ENCODE peak calls at places on chromosomes 13 and 19, in eight cellular contexts. One of them, this sample, is unnamed.

GRCh38 chr19:51377422-51377821 is 5.0 kb upstream of the NKG7 start:
- DNase-seq in mammary epithelial cell: no peak
- DNase-seq in left ventricle myocardium inferior: no peak
- DNase-seq in PC-9: no peak
- DNase-seq in brain microvascular endothelial cell: no peak
- DNase-seq in HCT116: no peak
- DNase-seq in PC-3: no peak
- DNase-seq in right atrium auricular region: no peak
- DNase-seq in this sample: no peak

GRCh38 chr13:40271511-40271910 is 394.9 kb downstream of the FOXO1 start:
- DNase-seq in HCT116: no peak
- DNase-seq in right atrium auricular region: no peak
- DNase-seq in brain microvascular endothelial cell: no peak
- DNase-seq in left ventricle myocardium inferior: peak; percentile 44
- DNase-seq in mammary epithelial cell: no peak
- DNase-seq in PC-3: no peak
- DNase-seq in PC-9: no peak
- DNase-seq in this sample: peak; percentile 77

GRCh38 chr19:2194513-2195078 is 30.9 kb downstream of the DOT1L start:
- DNase-seq in mammary epithelial cell: no peak
- DNase-seq in left ventricle myocardium inferior: no peak
- DNase-seq in right atrium auricular region: no peak
- DNase-seq in PC-3: no peak
- DNase-seq in PC-9: no peak
- DNase-seq in brain microvascular endothelial cell: no peak
- DNase-seq in HCT116: no peak
- DNase-seq in this sample: no peak

GRCh38 chr13:45238945-45239795 is 38.3 kb upstream of the KCTD4 start:
- DNase-seq in right atrium auricular region: no peak
- DNase-seq in HCT116: no peak
- DNase-seq in mammary epithelial cell: peak; percentile 88
- DNase-seq in brain microvascular endothelial cell: peak; percentile 46
- DNase-seq in PC-3: no peak
- DNase-seq in PC-9: no peak
- DNase-seq in left ventricle myocardium inferior: no peak
- DNase-seq in this sample: no peak

GRCh38 chr13:114067381-114067885 is 65.0 kb downstream of the RASA3 start:
- DNase-seq in PC-9: no peak
- DNase-seq in mammary epithelial cell: peak; percentile 40
- DNase-seq in left ventricle myocardium inferior: no peak
- DNase-seq in brain microvascular endothelial cell: no peak
- DNase-seq in right atrium auricular region: no peak
- DNase-seq in PC-3: peak; percentile 43
- DNase-seq in HCT116: no peak
- DNase-seq in this sample: no peak

GRCh38 chr19:6723108-6723618 is 2.7 kb upstream of the C3 start:
- DNase-seq in PC-3: peak; percentile 50
- DNase-seq in mammary epithelial cell: peak; percentile 51
- DNase-seq in right atrium auricular region: no peak
- DNase-seq in HCT116: no peak
- DNase-seq in brain microvascular endothelial cell: no peak
- DNase-seq in left ventricle myocardium inferior: peak; percentile 56
- DNase-seq in PC-9: peak; percentile 65
- DNase-seq in this sample: no peak

GRCh38 chr13:77056886-77057285 is 29.9 kb upstream of the FBXL3 start:
- DNase-seq in mammary epithelial cell: no peak
- DNase-seq in HCT116: no peak
- DNase-seq in left ventricle myocardium inferior: no peak
- DNase-seq in brain microvascular endothelial cell: no peak
- DNase-seq in PC-9: no peak
- DNase-seq in PC-3: no peak
- DNase-seq in right atrium auricular region: no peak
- DNase-seq in this sample: no peak

GRCh38 chr19:14383898-14384669 is 2.8 kb downstream of the ADGRE5 start:
- DNase-seq in HCT116: no peak
- DNase-seq in right atrium auricular region: peak; percentile 68
- DNase-seq in mammary epithelial cell: peak; percentile 44
- DNase-seq in brain microvascular endothelial cell: peak; percentile 38
- DNase-seq in left ventricle myocardium inferior: no peak
- DNase-seq in PC-3: peak; percentile 56
- DNase-seq in PC-9: peak; percentile 14
- DNase-seq in this sample: peak; percentile 79

GRCh38 chr13:111256458-111256857 is 64.0 kb upstream of the TEX29 start:
- DNase-seq in left ventricle myocardium inferior: no peak
- DNase-seq in right atrium auricular region: no peak
- DNase-seq in PC-3: no peak
- DNase-seq in brain microvascular endothelial cell: no peak
- DNase-seq in PC-9: no peak
- DNase-seq in mammary epithelial cell: no peak
- DNase-seq in HCT116: no peak
- DNase-seq in this sample: no peak

GRCh38 chr19:53892981-53893325 is 11.0 kb downstream of the PRKCG start:
- DNase-seq in HCT116: no peak
- DNase-seq in PC-3: no peak
- DNase-seq in mammary epithelial cell: no peak
- DNase-seq in brain microvascular endothelial cell: no peak
- DNase-seq in right atrium auricular region: no peak
- DNase-seq in left ventricle myocardium inferior: no peak
- DNase-seq in PC-9: no peak
- DNase-seq in this sample: no peak

GRCh38 chr13:95920485-95920884 is 132.7 kb downstream of the UGGT2 start:
- DNase-seq in right atrium auricular region: no peak
- DNase-seq in mammary epithelial cell: no peak
- DNase-seq in PC-9: no peak
- DNase-seq in HCT116: no peak
- DNase-seq in left ventricle myocardium inferior: no peak
- DNase-seq in PC-3: no peak
- DNase-seq in brain microvascular endothelial cell: no peak
- DNase-seq in this sample: no peak

GRCh38 chr19:14940266-14940665 is 1.0 kb upstream of the OR7C2 start:
- DNase-seq in PC-9: no peak
- DNase-seq in brain microvascular endothelial cell: no peak
- DNase-seq in HCT116: no peak
- DNase-seq in mammary epithelial cell: no peak
- DNase-seq in left ventricle myocardium inferior: no peak
- DNase-seq in right atrium auricular region: no peak
- DNase-seq in PC-3: no peak
- DNase-seq in this sample: no peak

GRCh38 chr19:44702551-44703176 is 3.7 kb downstream of the CEACAM16 start:
- DNase-seq in left ventricle myocardium inferior: no peak
- DNase-seq in right atrium auricular region: no peak
- DNase-seq in mammary epithelial cell: no peak
- DNase-seq in PC-9: no peak
- DNase-seq in brain microvascular endothelial cell: no peak
- DNase-seq in PC-3: no peak
- DNase-seq in HCT116: no peak
- DNase-seq in this sample: no peak

GRCh38 chr19:30865481-30865880 is 483.8 kb downstream of the TSHZ3 start:
- DNase-seq in right atrium auricular region: no peak
- DNase-seq in mammary epithelial cell: no peak
- DNase-seq in PC-9: no peak
- DNase-seq in left ventricle myocardium inferior: no peak
- DNase-seq in PC-3: no peak
- DNase-seq in HCT116: no peak
- DNase-seq in brain microvascular endothelial cell: no peak
- DNase-seq in this sample: no peak

GRCh38 chr19:1090731-1091543 is 4.2 kb downstream of the POLR2E start:
- DNase-seq in mammary epithelial cell: no peak
- DNase-seq in HCT116: no peak
- DNase-seq in right atrium auricular region: no peak
- DNase-seq in PC-3: no peak
- DNase-seq in left ventricle myocardium inferior: no peak
- DNase-seq in PC-9: no peak
- DNase-seq in brain microvascular endothelial cell: no peak
- DNase-seq in this sample: no peak

GRCh38 chr13:106490177-106490576 is 45.3 kb downstream of the EFNB2 start:
- DNase-seq in HCT116: no peak
- DNase-seq in brain microvascular endothelial cell: no peak
- DNase-seq in PC-3: no peak
- DNase-seq in right atrium auricular region: no peak
- DNase-seq in mammary epithelial cell: no peak
- DNase-seq in left ventricle myocardium inferior: no peak
- DNase-seq in PC-9: no peak
- DNase-seq in this sample: no peak

GRCh38 chr19:1183543-1184172 is 9.6 kb upstream of the SBNO2 start:
- DNase-seq in right atrium auricular region: no peak
- DNase-seq in brain microvascular endothelial cell: no peak
- DNase-seq in PC-3: peak; percentile 92
- DNase-seq in PC-9: peak; percentile 95
- DNase-seq in left ventricle myocardium inferior: no peak
- DNase-seq in HCT116: peak; percentile 73
- DNase-seq in mammary epithelial cell: peak; percentile 92
- DNase-seq in this sample: no peak

GRCh38 chr19:543912-544608 is at the start of gene GZMM:
- DNase-seq in right atrium auricular region: no peak
- DNase-seq in PC-9: no peak
- DNase-seq in PC-3: no peak
- DNase-seq in left ventricle myocardium inferior: no peak
- DNase-seq in HCT116: no peak
- DNase-seq in brain microvascular endothelial cell: no peak
- DNase-seq in mammary epithelial cell: no peak
- DNase-seq in this sample: no peak

GRCh38 chr13:87999141-87999765 is 328.1 kb downstream of the SLITRK5 start:
- DNase-seq in HCT116: no peak
- DNase-seq in mammary epithelial cell: no peak
- DNase-seq in brain microvascular endothelial cell: no peak
- DNase-seq in right atrium auricular region: no peak
- DNase-seq in PC-3: peak; percentile 6
- DNase-seq in PC-9: peak; percentile 31
- DNase-seq in left ventricle myocardium inferior: no peak
- DNase-seq in this sample: no peak
- H3K27ac ChIP-seq in HCT116: no peak overlapping the region
- H3K27ac ChIP-seq in mammary epithelial cell: no peak overlapping the region
- H3K27ac ChIP-seq in brain microvascular endothelial cell: no peak overlapping the region
- H3K27ac ChIP-seq in right atrium auricular region: no peak overlapping the region
- H3K27ac ChIP-seq in PC-3: no peak overlapping the region
- H3K27ac ChIP-seq in PC-9: no peak overlapping the region
- H3K27ac ChIP-seq in left ventricle myocardium inferior: no peak overlapping the region
- H3K27ac ChIP-seq in this sample: no peak overlapping the region

DNA sequence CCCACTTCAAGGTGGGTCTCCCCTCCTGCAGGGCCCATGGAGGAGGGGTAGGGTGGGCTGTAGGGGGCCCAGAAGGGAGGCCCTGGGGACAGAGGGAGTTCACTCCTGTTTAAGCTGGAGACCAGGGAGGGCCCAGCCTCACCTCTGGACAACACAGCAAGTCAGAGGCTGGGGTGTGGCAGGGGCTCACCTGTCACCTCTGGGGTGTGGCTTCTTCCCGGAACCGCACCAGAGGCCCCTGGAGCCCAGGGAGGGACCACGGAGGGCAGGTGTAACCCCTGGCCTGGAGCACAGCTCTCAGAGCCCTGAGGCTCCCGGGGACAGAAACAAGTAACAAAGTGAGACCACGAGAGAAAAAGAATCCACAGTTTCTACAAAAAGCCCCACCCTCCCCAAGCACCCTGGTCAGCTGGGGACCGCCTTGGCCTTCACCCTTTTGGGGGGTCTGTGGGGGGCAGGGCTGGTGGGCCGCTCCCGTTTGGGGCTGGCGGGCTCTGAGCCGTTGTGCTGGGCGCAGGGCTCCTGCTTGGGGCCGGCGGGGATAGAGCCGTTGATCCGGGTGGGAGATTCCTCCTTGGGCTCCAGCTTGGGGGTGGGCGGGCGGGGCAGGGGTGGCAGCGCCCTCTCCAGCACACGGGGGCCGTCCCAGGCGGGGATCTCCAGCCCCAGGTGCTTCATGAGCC is 8.0 kb downstream of the SIRT6 start:
- DNase-seq in mammary epithelial cell: no peak
- DNase-seq in PC-3: no peak
- DNase-seq in left ventricle myocardium inferior: no peak
- DNase-seq in HCT116: no peak
- DNase-seq in right atrium auricular region: no peak
- DNase-seq in PC-9: no peak
- DNase-seq in brain microvascular endothelial cell: no peak
- DNase-seq in this sample: no peak
- H3K4me3 ChIP-seq in mammary epithelial cell: no peak overlapping the region
- H3K4me3 ChIP-seq in PC-3: no peak overlapping the region
- H3K4me3 ChIP-seq in left ventricle myocardium inferior: no peak overlapping the region
- H3K4me3 ChIP-seq in HCT116: no peak overlapping the region
- H3K4me3 ChIP-seq in right atrium auricular region: no peak overlapping the region
- H3K4me3 ChIP-seq in PC-9: no peak overlapping the region
- H3K4me3 ChIP-seq in brain microvascular endothelial cell: no peak overlapping the region
- H3K4me3 ChIP-seq in this sample: no peak overlapping the region

DNA sequence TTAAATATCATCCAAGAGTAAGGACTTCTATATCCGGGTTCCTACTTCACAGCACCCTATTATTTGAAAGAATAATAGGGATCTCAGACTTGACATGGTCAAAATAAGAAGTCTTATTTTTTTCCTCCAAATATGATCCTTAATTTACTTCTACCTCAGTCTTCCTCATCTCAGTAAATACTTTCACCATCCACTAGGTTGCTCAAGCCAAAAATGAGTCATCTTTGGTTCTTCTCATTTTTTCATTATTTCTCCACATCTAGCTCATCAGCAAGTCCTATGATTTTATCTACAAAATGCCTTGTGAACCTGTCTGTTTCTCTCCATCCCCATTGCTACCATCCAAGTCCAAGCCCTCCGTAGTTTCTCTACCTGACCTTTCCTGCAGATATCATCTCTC is 121.9 kb upstream of the GJB6 start:
- DNase-seq in HCT116: no peak
- DNase-seq in PC-9: no peak
- DNase-seq in brain microvascular endothelial cell: no peak
- DNase-seq in right atrium auricular region: no peak
- DNase-seq in PC-3: peak; percentile 74
- DNase-seq in left ventricle myocardium inferior: no peak
- DNase-seq in mammary epithelial cell: peak; percentile 71
- DNase-seq in this sample: no peak
- TF ChIP-seq CTCF in HCT116: peak; percentile 15
- TF ChIP-seq CTCF in PC-9: peak; percentile 35
- TF ChIP-seq CTCF in brain microvascular endothelial cell: no peak
- TF ChIP-seq CTCF in right atrium auricular region: no peak
- TF ChIP-seq CTCF in PC-3: peak; percentile 44
- TF ChIP-seq CTCF in left ventricle myocardium inferior: no peak
- TF ChIP-seq CTCF in mammary epithelial cell: peak; percentile 35
- TF ChIP-seq CTCF in this sample: no peak

GRCh38 chr13:72072223-72072622 is 205.2 kb upstream of the DACH1 start:
- DNase-seq in left ventricle myocardium inferior: no peak
- DNase-seq in mammary epithelial cell: no peak
- DNase-seq in PC-3: no peak
- DNase-seq in PC-9: no peak
- DNase-seq in brain microvascular endothelial cell: no peak
- DNase-seq in HCT116: no peak
- DNase-seq in right atrium auricular region: no peak
- DNase-seq in this sample: no peak
- H3K27ac ChIP-seq in left ventricle myocardium inferior: no peak overlapping the region
- H3K27ac ChIP-seq in mammary epithelial cell: no peak overlapping the region
- H3K27ac ChIP-seq in PC-3: no peak overlapping the region
- H3K27ac ChIP-seq in PC-9: no peak overlapping the region
- H3K27ac ChIP-seq in brain microvascular endothelial cell: no peak overlapping the region
- H3K27ac ChIP-seq in HCT116: no peak overlapping the region
- H3K27ac ChIP-seq in right atrium auricular region: no peak overlapping the region
- H3K27ac ChIP-seq in this sample: no peak overlapping the region

DNA sequence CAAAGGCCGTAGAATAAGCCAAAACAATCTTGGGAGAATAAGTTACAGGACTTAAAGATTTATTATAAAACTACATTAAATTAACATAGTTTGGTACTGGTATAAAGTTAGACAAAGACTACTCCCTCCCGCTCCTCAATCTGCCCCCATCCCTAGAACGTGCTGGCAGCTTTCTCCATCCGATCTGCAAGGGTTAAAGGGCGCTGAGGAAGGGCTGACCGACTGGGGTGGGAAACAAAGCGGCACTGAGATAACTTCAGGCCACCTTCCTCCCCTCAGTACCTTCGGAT is 811 bp upstream of the SUGT1 start:
- DNase-seq in PC-9: no peak
- DNase-seq in brain microvascular endothelial cell: no peak
- DNase-seq in right atrium auricular region: no peak
- DNase-seq in mammary epithelial cell: no peak
- DNase-seq in left ventricle myocardium inferior: no peak
- DNase-seq in HCT116: no peak
- DNase-seq in PC-3: no peak
- DNase-seq in this sample: no peak
- H3K4me3 ChIP-seq in PC-9: peak overlapping the region; percentile 86
- H3K4me3 ChIP-seq in brain microvascular endothelial cell: peak overlapping the region; percentile 67
- H3K4me3 ChIP-seq in right atrium auricular region: peak overlapping the region; percentile 81
- H3K4me3 ChIP-seq in mammary epithelial cell: peak overlapping the region; percentile 94
- H3K4me3 ChIP-seq in left ventricle myocardium inferior: peak overlapping the region; percentile 92
- H3K4me3 ChIP-seq in HCT116: peak overlapping the region; percentile 93
- H3K4me3 ChIP-seq in PC-3: peak overlapping the region; percentile 97
- H3K4me3 ChIP-seq in this sample: peak overlapping the region; percentile 79

This sample was measured in tibial artery.